ENCODE peak calls at places on chromosomes 3 and 15, in nine cellular contexts. S, Q, M, F, R, Y, K, B and P are unnamed samples.

GRCh38 chr3:173920386-173920785 is 522.8 kb downstream of the NLGN1 start:
- DNase-seq in S (no peak), Q (no peak), M (no peak), F (no peak), R (no peak), Y (no peak), K (no peak), B (no peak), P (no peak)

GRCh38 chr3:67016522-67017080 is 18.5 kb downstream of the KBTBD8 start:
- DNase-seq in S (no peak), Q (no peak), M (no peak), F (no peak), R (no peak), Y (no peak), K (no peak), B (no peak), P (no peak)

GRCh38 chr15:81098884-81099601 is 35.0 kb upstream of the CFAP161 start:
- DNase-seq in S (peak), Q (no peak), M (peak), F (no peak), R (no peak), Y (peak), K (no peak), B (no peak), P (no peak)

GRCh38 chr15:49421991-49422390 is 1.1 kb upstream of the FGF7 start:
- DNase-seq in S (peak), Q (peak), M (peak), F (no peak), R (no peak), Y (peak), K (peak), B (no peak), P (no peak)

GRCh38 chr15:92899910-92900711 is at the start of gene CHD2:
- DNase-seq in S (peak), Q (peak), M (peak), F (peak), R (peak), Y (peak), K (peak), B (peak), P (peak)

GRCh38 chr3:196117809-196118208 is 35.9 kb upstream of the TFRC start:
- DNase-seq in S (peak), Q (no peak), M (no peak), F (no peak), R (no peak), Y (no peak), K (no peak), B (no peak), P (no peak)

GRCh38 chr15:77475898-77476297 is 55.2 kb downstream of the HMG20A start:
- DNase-seq in S (no peak), Q (no peak), M (no peak), F (no peak), R (no peak), Y (no peak), K (no peak), B (no peak), P (no peak)

GRCh38 chr15:58839485-58839884 is 68.4 kb downstream of the MINDY2 start:
- DNase-seq in S (no peak), Q (no peak), M (peak), F (no peak), R (no peak), Y (no peak), K (no peak), B (no peak), P (no peak)

GRCh38 chr15:51829360-51830278 is at the start of gene TMOD3:
- DNase-seq in S (peak), Q (peak), M (peak), F (peak), R (peak), Y (peak), K (peak), B (peak), P (peak)

GRCh38 chr3:45960289-45960688 is 17.0 kb downstream of the CXCR6 start:
- DNase-seq in S (no peak), Q (no peak), M (no peak), F (no peak), R (no peak), Y (no peak), K (no peak), B (no peak), P (no peak)

GRCh38 chr15:85766007-85766831 is 28.5 kb downstream of the KLHL25 start:
- DNase-seq in S (no peak), Q (no peak), M (no peak), F (peak), R (no peak), Y (no peak), K (no peak), B (no peak), P (no peak)